ENCODE peak calls at places on chromosomes 7 and 10, in seven cellular contexts. E, V, Y, D, G, P and M are unnamed samples.

GRCh38 chr7:26307226-26307625 is 15.6 kb downstream of the SNX10 start:
- DNase-seq in E (no peak), V (no peak), Y (no peak), D (peak), G (no peak), P (no peak), M (no peak)

GRCh38 chr10:91768123-91768522 is 30.1 kb upstream of the TNKS2 start:
- DNase-seq in E (no peak), V (no peak), Y (no peak), D (no peak), G (no peak), P (no peak), M (no peak)

GRCh38 chr7:2785071-2785500 is 59.0 kb downstream of the GNA12 start:
- DNase-seq in E (no peak), V (peak), Y (no peak), D (no peak), G (no peak), P (no peak), M (no peak)

GRCh38 chr10:80411681-80412230 is 3.4 kb downstream of the PRXL2A start:
- DNase-seq in E (no peak), V (no peak), Y (no peak), D (no peak), G (no peak), P (no peak), M (no peak)

GRCh38 chr10:99689461-99689860 is 30.2 kb downstream of the ENTPD7 start:
- DNase-seq in E (no peak), V (no peak), Y (no peak), D (no peak), G (no peak), P (no peak), M (no peak)

GRCh38 chr7:47577351-47577919 is 4.5 kb downstream of the TNS3 start:
- DNase-seq in E (no peak), V (no peak), Y (no peak), D (no peak), G (no peak), P (no peak), M (no peak)

GRCh38 chr10:16520900-16521299 is 779 bp downstream of the C1QL3 start:
- DNase-seq in E (peak), V (no peak), Y (no peak), D (no peak), G (peak), P (peak), M (peak)

GRCh38 chr10:3783721-3784432 is 1.1 kb downstream of the KLF6 start:
- DNase-seq in E (no peak), V (no peak), Y (peak), D (peak), G (no peak), P (peak), M (peak)

GRCh38 chr7:42624471-42624870 is 287.4 kb downstream of the C7orf25 start:
- DNase-seq in E (no peak), V (no peak), Y (no peak), D (no peak), G (no peak), P (no peak), M (no peak)

GRCh38 chr7:29197916-29198315 is 3.3 kb downstream of the CHN2 start:
- DNase-seq in E (no peak), V (no peak), Y (no peak), D (no peak), G (no peak), P (no peak), M (no peak)

GRCh38 chr10:47315426-47315825 is 6.8 kb upstream of the GDF2 start:
- DNase-seq in E (no peak), V (no peak), Y (no peak), D (no peak), G (no peak), P (no peak), M (no peak)

GRCh38 chr7:36038063-36038721 is 114.9 kb upstream of the EEPD1 start:
- DNase-seq in E (no peak), V (no peak), Y (no peak), D (no peak), G (no peak), P (no peak), M (no peak)

GRCh38 chr10:133125901-133126300 is 34.1 kb upstream of the KNDC1 start:
- DNase-seq in E (no peak), V (no peak), Y (no peak), D (no peak), G (no peak), P (no peak), M (no peak)

GRCh38 chr7:29287366-29287765 is 92.8 kb downstream of the CHN2 start:
- DNase-seq in E (no peak), V (no peak), Y (no peak), D (no peak), G (no peak), P (no peak), M (no peak)

GRCh38 chr10:11881477-11882417 is 58.6 kb downstream of the PROSER2 start:
- DNase-seq in E (no peak), V (no peak), Y (peak), D (peak), G (no peak), P (no peak), M (peak)

GRCh38 chr10:2980116-2980515 is 87.2 kb upstream of the PFKP start:
- DNase-seq in E (no peak), V (no peak), Y (no peak), D (no peak), G (no peak), P (no peak), M (no peak)

GRCh38 chr10:51937313-51937712 is 237.9 kb upstream of the CSTF2T start:
- DNase-seq in E (no peak), V (no peak), Y (no peak), D (no peak), G (no peak), P (no peak), M (no peak)

GRCh38 chr10:9362721-9363120 is 1308.2 kb downstream of the GATA3 start:
- DNase-seq in E (no peak), V (no peak), Y (no peak), D (no peak), G (no peak), P (no peak), M (no peak)

GRCh38 chr7:97187067-97187466 is 69.6 kb downstream of the SDHAF3 start:
- DNase-seq in E (no peak), V (no peak), Y (no peak), D (peak), G (no peak), P (no peak), M (no peak)

GRCh38 chr7:149865437-149865836 is 8.3 kb upstream of the ATP6V0E2 start:
- DNase-seq in E (no peak), V (no peak), Y (no peak), D (no peak), G (no peak), P (no peak), M (no peak)

GRCh38 chr10:60661627-60662026 is 116.7 kb upstream of the CDK1 start:
- DNase-seq in E (no peak), V (no peak), Y (no peak), D (no peak), G (no peak), P (no peak), M (no peak)

GRCh38 chr7:128705891-128706333 is 33.2 kb upstream of the CALU start:
- DNase-seq in E (no peak), V (no peak), Y (no peak), D (no peak), G (no peak), P (no peak), M (no peak)

GRCh38 chr7:128701062-128701785 is 29.1 kb downstream of the GARIN1A start:
- DNase-seq in E (no peak), V (no peak), Y (no peak), D (no peak), G (no peak), P (no peak), M (no peak)

GRCh38 chr7:128704909-128705308 is 32.8 kb downstream of the GARIN1A start:
- DNase-seq in E (no peak), V (no peak), Y (no peak), D (no peak), G (no peak), P (no peak), M (no peak)

GRCh38 chr7:128699895-128700294 is 27.8 kb downstream of the GARIN1A start:
- DNase-seq in E (no peak), V (no peak), Y (no peak), D (no peak), G (no peak), P (no peak), M (no peak)

GRCh38 chr7:128703605-128704004 is 31.5 kb downstream of the GARIN1A start:
- DNase-seq in E (no peak), V (no peak), Y (no peak), D (no peak), G (no peak), P (no peak), M (no peak)
- TF ChIP-seq TAF1 in E (no peak), V (no peak), Y (no peak), D (no peak), G (no peak), P (no peak), M (no peak)

DNA sequence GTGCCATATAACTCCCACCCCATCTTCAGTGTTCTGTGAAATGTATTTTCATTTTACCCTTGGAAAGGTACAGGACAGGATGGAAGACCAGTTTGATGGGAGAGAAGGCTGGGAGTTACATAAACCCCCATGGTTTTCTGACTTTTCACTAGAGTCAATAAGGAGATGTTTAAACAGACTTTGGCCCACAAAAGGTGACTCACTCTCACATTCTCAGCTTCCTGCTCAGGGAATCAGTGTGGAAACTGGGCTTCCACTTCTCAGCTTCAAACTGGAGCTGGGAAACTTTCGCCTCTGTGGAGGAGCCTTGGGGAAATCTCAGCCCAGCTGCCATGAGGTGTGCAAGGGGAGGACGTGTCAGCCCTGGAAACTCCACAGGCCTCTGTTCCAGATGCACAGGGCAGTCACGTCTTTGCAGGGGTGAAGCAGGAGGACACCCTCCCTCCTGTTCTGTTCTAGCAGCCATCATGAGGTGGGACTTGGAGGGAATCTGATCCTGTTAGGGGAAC is 560.5 kb upstream of the GALNT17 start:
- DNase-seq in E (no peak), V (no peak), Y (peak), D (no peak), G (no peak), P (no peak), M (no peak)
- TF ChIP-seq TAF1 in E (no peak), V (no peak), Y (no peak), D (no peak), G (no peak), P (no peak), M (no peak)

GRCh38 chr7:68726386-68726785 is 871.9 kb upstream of the AUTS2 start:
- DNase-seq in E (no peak), V (no peak), Y (no peak), D (no peak), G (no peak), P (no peak), M (no peak)
- TF ChIP-seq TAF1 in E (no peak), V (no peak), Y (no peak), D (no peak), G (no peak), P (no peak), M (no peak)

GRCh38 chr7:121082400-121083101 is 94.0 kb downstream of the CPED1 start:
- DNase-seq in E (no peak), V (no peak), Y (no peak), D (no peak), G (no peak), P (no peak), M (no peak)

GRCh38 chr7:121084748-121085336 is 96.3 kb downstream of the CPED1 start:
- DNase-seq in E (no peak), V (no peak), Y (peak), D (no peak), G (no peak), P (peak), M (no peak)

GRCh38 chr7:121083790-121084251 is 95.3 kb downstream of the CPED1 start:
- DNase-seq in E (no peak), V (no peak), Y (no peak), D (no peak), G (no peak), P (no peak), M (no peak)

GRCh38 chr7:121084256-121084655 is 95.7 kb downstream of the CPED1 start:
- DNase-seq in E (no peak), V (no peak), Y (no peak), D (no peak), G (no peak), P (no peak), M (no peak)

DNA sequence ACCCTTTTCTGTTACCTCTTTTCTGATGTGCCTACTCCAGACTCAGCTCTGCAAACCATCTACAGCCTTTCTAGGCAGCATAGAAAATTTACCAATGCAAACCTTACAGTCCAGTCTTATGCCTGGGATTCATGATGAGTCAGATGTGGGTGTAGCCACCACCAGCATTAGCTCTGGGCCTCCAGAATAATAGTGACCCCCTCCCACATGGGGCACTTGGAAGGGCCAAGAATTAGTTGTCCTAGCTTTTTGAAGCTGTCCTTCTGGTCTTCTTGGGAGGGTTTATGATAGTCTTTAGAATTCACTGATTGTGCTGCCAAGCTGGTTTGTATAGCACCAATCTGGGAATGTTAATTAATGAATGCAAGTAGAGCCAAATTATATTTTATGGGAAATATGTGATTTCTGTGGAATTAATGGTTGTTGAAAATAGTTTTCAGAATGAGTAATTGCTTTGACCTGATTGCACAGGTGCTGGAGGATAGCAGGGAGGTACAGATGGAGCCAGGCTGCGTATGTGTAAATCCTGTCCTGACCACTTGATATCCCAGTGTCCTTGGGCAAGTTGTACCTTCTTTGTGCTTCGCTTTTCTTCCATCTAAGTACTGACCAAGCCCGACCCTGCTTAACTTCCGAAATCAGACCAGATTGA is 94.8 kb downstream of the CPED1 start:
- DNase-seq in E (no peak), V (no peak), Y (no peak), D (peak), G (no peak), P (no peak), M (no peak)
- TF ChIP-seq TAF1 in E (no peak), V (no peak), Y (no peak), D (no peak), G (no peak), P (no peak), M (no peak)

DNA sequence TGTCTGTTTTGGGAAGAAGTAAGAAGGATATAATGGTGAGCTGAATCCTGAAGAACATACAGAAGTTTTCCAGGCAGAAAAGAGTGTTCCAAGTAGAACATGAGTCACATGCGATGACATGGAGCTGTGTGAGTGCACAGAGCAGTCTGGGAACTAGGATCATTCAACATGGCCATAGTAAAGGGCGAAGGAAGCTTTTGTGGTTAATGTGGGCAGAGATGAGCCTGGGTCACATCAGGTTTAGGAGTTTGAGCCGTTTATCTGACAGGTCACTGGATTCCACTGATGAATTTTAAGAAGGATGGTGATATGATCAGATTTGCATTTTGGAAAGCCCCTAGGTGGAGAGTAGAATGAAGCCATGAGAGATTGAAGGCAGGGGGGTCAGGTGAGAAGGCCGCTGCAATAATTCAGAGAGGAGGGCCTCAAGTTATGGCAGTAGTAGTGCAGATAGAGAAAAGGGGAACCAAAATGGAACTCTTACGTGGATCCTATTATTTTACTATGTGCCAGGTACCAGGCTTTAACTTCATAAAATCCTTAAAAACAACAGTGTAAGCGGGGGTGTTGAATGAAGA is 171.3 kb downstream of the RNLS start:
- DNase-seq in E (no peak), V (no peak), Y (no peak), D (no peak), G (no peak), P (no peak), M (no peak)
- TF ChIP-seq TAF1 in E (no peak), V (no peak), Y (no peak), D (no peak), G (no peak), P (no peak), M (no peak)

GRCh38 chr7:140996-141395 is 51.4 kb upstream of the FAM20C start:
- DNase-seq in E (no peak), V (no peak), Y (no peak), D (no peak), G (no peak), P (no peak), M (no peak)

GRCh38 chr7:143811-144453 is 48.4 kb upstream of the FAM20C start:
- DNase-seq in E (no peak), V (no peak), Y (no peak), D (no peak), G (peak), P (no peak), M (no peak)

GRCh38 chr7:144454-144826 is 47.9 kb upstream of the FAM20C start:
- DNase-seq in E (no peak), V (no peak), Y (no peak), D (no peak), G (no peak), P (no peak), M (no peak)

GRCh38 chr7:142248-142955 is 50.0 kb upstream of the FAM20C start:
- DNase-seq in E (no peak), V (no peak), Y (peak), D (no peak), G (no peak), P (no peak), M (no peak)

DNA sequence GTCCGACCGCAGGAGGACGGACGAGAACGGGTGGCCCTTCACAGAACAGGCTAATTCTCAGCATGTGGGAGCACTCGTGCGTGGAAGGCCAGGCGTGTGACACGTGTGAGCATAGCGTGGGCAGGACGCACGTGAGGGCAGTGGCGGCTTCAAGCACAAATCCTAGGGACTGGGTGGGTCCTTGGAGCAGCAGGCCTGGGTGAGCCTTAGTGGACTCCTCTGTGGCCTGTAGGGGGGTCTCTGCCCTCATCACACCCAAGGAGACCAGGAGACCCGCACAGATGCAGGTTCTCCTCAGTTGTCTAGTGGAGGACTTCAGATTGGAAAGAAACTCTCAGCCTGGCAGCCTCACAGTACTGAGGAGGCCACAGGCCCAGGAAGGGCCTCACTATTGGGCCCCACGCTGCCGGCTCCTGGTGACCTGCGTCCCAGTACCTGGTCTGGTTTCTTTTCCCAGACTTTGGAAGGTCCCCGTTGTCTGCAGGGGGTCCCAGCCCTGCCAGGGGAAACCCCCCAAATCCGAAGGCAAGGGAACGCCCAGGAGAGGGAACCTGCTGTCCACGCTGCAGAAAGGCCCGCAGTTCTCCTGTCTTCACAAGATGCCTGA is 49.1 kb upstream of the FAM20C start:
- DNase-seq in E (no peak), V (no peak), Y (no peak), D (no peak), G (no peak), P (no peak), M (no peak)
- TF ChIP-seq TAF1 in E (no peak), V (no peak), Y (no peak), D (no peak), G (no peak), P (no peak), M (no peak)

DNA sequence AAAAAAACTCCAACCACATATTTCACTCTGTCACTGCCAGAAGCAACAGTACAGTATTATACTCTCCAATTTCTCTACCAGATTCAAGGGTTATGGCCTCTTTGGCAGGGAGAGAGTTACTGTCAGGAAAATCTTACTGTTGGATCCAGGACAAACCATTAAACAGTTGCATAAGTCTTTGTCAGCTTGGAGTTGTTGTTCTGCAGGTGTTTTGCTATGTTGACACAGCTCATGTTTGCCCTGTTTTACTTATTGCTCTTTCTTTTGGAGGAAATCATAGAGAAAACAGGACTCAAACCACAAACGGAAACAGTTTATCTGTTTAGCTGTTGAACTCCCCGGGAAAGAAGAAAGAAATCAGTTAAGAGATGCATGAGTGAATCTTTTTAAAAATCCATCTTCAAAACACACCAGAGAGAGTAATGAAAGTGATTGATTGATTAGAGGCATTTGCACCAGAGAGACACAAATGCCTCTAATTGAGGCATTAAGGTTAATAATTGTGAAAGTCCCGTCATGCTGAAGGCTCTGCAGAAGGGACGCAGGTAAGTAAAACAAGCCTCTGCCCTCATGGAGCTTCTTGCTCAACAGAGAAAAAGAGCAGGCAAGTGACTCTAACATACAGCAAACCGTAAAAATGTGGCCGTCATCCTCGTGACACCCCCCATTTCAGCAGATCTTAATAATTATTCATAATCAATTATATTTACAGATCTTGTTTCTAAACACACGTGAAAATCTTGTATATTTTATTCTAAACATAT is 38.7 kb upstream of the ARHGAP21 start:
- DNase-seq in E (no peak), V (no peak), Y (no peak), D (no peak), G (no peak), P (no peak), M (no peak)
- TF ChIP-seq TAF1 in E (no peak), V (no peak), Y (no peak), D (no peak), G (no peak), P (no peak), M (no peak)